ENCODE peak calls at places on chromosomes 11 and 22, in six cellular contexts. B is cardiac muscle cell; S is activated CD8-positive, alpha-beta memory T cell treated with anti-CD3 and anti-CD28 coated beads, Interleukin-2, amount 50 U/mL, for 4 hours; J is stimulated activated CD4-positive, alpha-beta T cell treated with anti-CD3 and anti-CD28 coated beads, Interleukin-1b, Interleukin-23, amount 100 ng/mL, for 24 hours; A is fibroblast of the conjunctiva; H is activated naive CD8-positive, alpha-beta T cell treated with anti-CD3 and anti-CD28 coated beads for 36 hours. Q is an unnamed sample.
A peak's percentile ranks its signal among the peaks of the same experiment; 100 is the strongest.

GRCh38 chr11:38446336-38446735 is 1848.3 kb upstream of the RAG2 start:
- DNase-seq in J (no peak), B (no peak), H (no peak), A (no peak), S (no peak), Q (peak; percentile 91)

GRCh38 chr11:133778161-133778560 is 67.2 kb downstream of the SPATA19 start:
- DNase-seq in A (no peak), J (no peak), S (no peak), B (no peak), H (no peak), Q (no peak)

GRCh38 chr11:9092846-9093778 is 1.7 kb upstream of the SCUBE2 start:
- DNase-seq in B (no peak), H (no peak), A (no peak), S (no peak), J (no peak), Q (no peak)

GRCh38 chr11:26837154-26837553 is 115.3 kb upstream of the SLC5A12 start:
- DNase-seq in J (no peak), S (no peak), A (no peak), B (no peak), H (no peak), Q (no peak)

GRCh38 chr11:2300936-2301630 is 635 bp downstream of the C11orf21 start:
- DNase-seq in A (no peak), J (no peak), H (no peak), B (no peak), S (no peak), Q (no peak)

GRCh38 chr22:50030315-50031188 is 18.0 kb upstream of the IL17REL start:
- DNase-seq in J (peak; percentile 53), B (peak; percentile 85), A (peak; percentile 23), S (peak; percentile 86), H (peak; percentile 90), Q (peak; percentile 25)

GRCh38 chr11:45053736-45054446 is 92.5 kb upstream of the PRDM11 start:
- DNase-seq in A (no peak), B (no peak), J (no peak), H (no peak), S (no peak), Q (no peak)

GRCh38 chr11:5107285-5107684 is 30.9 kb downstream of the OR52A5 start:
- DNase-seq in J (no peak), A (no peak), S (no peak), B (no peak), H (no peak), Q (no peak)

GRCh38 chr22:22168941-22169867 is 75.4 kb upstream of the VPREB1 start:
- DNase-seq in A (no peak), B (no peak), S (no peak), J (no peak), H (no peak), Q (no peak)

GRCh38 chr11:8721740-8722139 is 39.1 kb downstream of the RPL27A start:
- DNase-seq in A (no peak), B (no peak), H (no peak), J (no peak), S (no peak), Q (peak; percentile 76)

GRCh38 chr11:119671048-119671447 is 58.0 kb downstream of the NECTIN1 start:
- DNase-seq in J (no peak), S (no peak), H (no peak), B (no peak), A (peak; percentile 83), Q (peak; percentile 71)

GRCh38 chr11:69401715-69402114 is 79.7 kb upstream of the LINC01488 start:
- DNase-seq in A (no peak), B (no peak), S (no peak), J (no peak), H (no peak), Q (no peak)

GRCh38 chr22:28283025-28283654 is 364.1 kb upstream of the PITPNB start:
- DNase-seq in H (no peak), B (no peak), J (no peak), S (no peak), A (peak; percentile 22), Q (peak; percentile 83)

GRCh38 chr11:61707574-61707973 is 27.4 kb downstream of the DAGLA start:
- DNase-seq in J (no peak), B (no peak), S (no peak), H (no peak), A (no peak), Q (no peak)

GRCh38 chr11:35418847-35419712 is at the start of gene SLC1A2:
- DNase-seq in J (no peak), A (no peak), S (no peak), B (peak; percentile 48), H (peak; percentile 39), Q (no peak)

GRCh38 chr22:48752451-48753380 is 1075.0 kb downstream of the BRD1 start:
- DNase-seq in S (no peak), J (no peak), H (no peak), A (no peak), B (no peak), Q (no peak)

GRCh38 chr11:118953265-118953664 is 2.8 kb upstream of the UPK2 start:
- DNase-seq in S (no peak), J (no peak), H (no peak), B (no peak), A (no peak), Q (peak; percentile 25)

GRCh38 chr11:42593426-42593825 is 718.4 kb upstream of the API5 start:
- DNase-seq in A (no peak), H (no peak), S (no peak), B (no peak), J (no peak), Q (no peak)

GRCh38 chr11:33248416-33248957 is 8.7 kb upstream of the HIPK3 start:
- DNase-seq in B (no peak), A (no peak), S (no peak), J (no peak), H (no peak), Q (peak; percentile 90)

GRCh38 chr11:1050581-1051355 is 14.2 kb upstream of the MUC6 start:
- DNase-seq in B (peak; percentile 70), H (peak; percentile 74), S (peak; percentile 76), A (no peak), J (peak; percentile 28), Q (no peak)

GRCh38 chr11:30106222-30106621 is 89.4 kb upstream of the KCNA4 start:
- DNase-seq in S (no peak), J (no peak), A (no peak), B (no peak), H (no peak), Q (no peak)

GRCh38 chr11:77152846-77153245 is 24.8 kb downstream of the MYO7A start:
- DNase-seq in B (no peak), A (no peak), J (no peak), H (no peak), S (no peak), Q (peak; percentile 35)

GRCh38 chr22:25447689-25448434 is 116.6 kb upstream of the GRK3 start:
- DNase-seq in A (peak; percentile 61), S (peak; percentile 86), J (peak; percentile 73), H (peak; percentile 89), B (peak; percentile 86), Q (peak; percentile 41)

GRCh38 chr11:72235351-72236057 is 8.5 kb downstream of the PHOX2A start:
- DNase-seq in J (no peak), S (no peak), H (no peak), B (no peak), A (no peak), Q (no peak)

GRCh38 chr22:25112538-25113253 is 87.0 kb upstream of the CRYBB3 start:
- DNase-seq in H (no peak), B (no peak), A (no peak), J (no peak), S (no peak), Q (no peak)

GRCh38 chr22:46992121-46992731 is 229.8 kb downstream of the TBC1D22A start:
- DNase-seq in J (no peak), B (no peak), S (no peak), H (no peak), A (no peak), Q (no peak)

GRCh38 chr11:120219157-120219934 is 8.5 kb downstream of the OAF start:
- DNase-seq in S (no peak), B (no peak), H (no peak), A (no peak), J (no peak), Q (no peak)

GRCh38 chr11:78812513-78813293 is 238.0 kb upstream of the NARS2 start:
- DNase-seq in S (no peak), B (peak; percentile 53), H (no peak), J (no peak), A (no peak), Q (no peak)

GRCh38 chr11:61694971-61695706 is 14.9 kb downstream of the DAGLA start:
- DNase-seq in S (no peak), A (no peak), J (no peak), B (peak; percentile 36), H (no peak), Q (no peak)

GRCh38 chr11:113632981-113633380 is 73.1 kb downstream of the TMPRSS5 start:
- DNase-seq in A (no peak), S (no peak), J (no peak), B (no peak), H (no peak), Q (peak; percentile 33)